ENCODE peak calls at places on chromosomes 11 and 22, in ten cellular contexts. One of them, this sample, is unnamed.

GRCh38 chr11:93775289-93775688 is 8.8 kb upstream of the MED17 start:
- DNase-seq in HCT116: peak; percentile 18
- DNase-seq in heart left ventricle: no peak
- DNase-seq in right cardiac atrium: no peak
- DNase-seq in neural progenitor cell: peak; percentile 45
- DNase-seq in mucosa of descending colon: no peak
- DNase-seq in heart right ventricle: no peak
- DNase-seq in CD8-positive, alpha-beta memory T cell: no peak
- DNase-seq in A549: no peak
- DNase-seq in cardiac muscle cell: peak; percentile 11
- DNase-seq in this sample: peak; percentile 69

GRCh38 chr11:119907934-119908760 is 179.1 kb upstream of the NECTIN1 start:
- DNase-seq in HCT116: no peak
- DNase-seq in heart left ventricle: no peak
- DNase-seq in CD8-positive, alpha-beta memory T cell: no peak
- DNase-seq in heart right ventricle: no peak
- DNase-seq in right cardiac atrium: no peak
- DNase-seq in neural progenitor cell: no peak
- DNase-seq in mucosa of descending colon: peak; percentile 59
- DNase-seq in A549: no peak
- DNase-seq in cardiac muscle cell: no peak
- DNase-seq in this sample: no peak

GRCh38 chr11:95764267-95764898 is 25.2 kb downstream of the FAM76B start:
- DNase-seq in CD8-positive, alpha-beta memory T cell: no peak
- DNase-seq in heart right ventricle: no peak
- DNase-seq in neural progenitor cell: peak; percentile 69
- DNase-seq in right cardiac atrium: no peak
- DNase-seq in cardiac muscle cell: peak; percentile 61
- DNase-seq in mucosa of descending colon: no peak
- DNase-seq in HCT116: peak; percentile 27
- DNase-seq in A549: peak; percentile 13
- DNase-seq in heart left ventricle: no peak
- DNase-seq in this sample: no peak

GRCh38 chr11:117905524-117905923 is 23.7 kb downstream of the TMPRSS13 start:
- DNase-seq in cardiac muscle cell: no peak
- DNase-seq in mucosa of descending colon: no peak
- DNase-seq in A549: no peak
- DNase-seq in right cardiac atrium: no peak
- DNase-seq in neural progenitor cell: no peak
- DNase-seq in heart right ventricle: no peak
- DNase-seq in heart left ventricle: no peak
- DNase-seq in HCT116: no peak
- DNase-seq in CD8-positive, alpha-beta memory T cell: no peak
- DNase-seq in this sample: no peak

GRCh38 chr11:130638048-130638447 is 189.6 kb downstream of the ADAMTS15 start:
- DNase-seq in A549: no peak
- DNase-seq in cardiac muscle cell: no peak
- DNase-seq in mucosa of descending colon: no peak
- DNase-seq in CD8-positive, alpha-beta memory T cell: no peak
- DNase-seq in heart right ventricle: no peak
- DNase-seq in HCT116: no peak
- DNase-seq in neural progenitor cell: no peak
- DNase-seq in right cardiac atrium: no peak
- DNase-seq in heart left ventricle: no peak
- DNase-seq in this sample: no peak

GRCh38 chr11:57834852-57835251 is 73.2 kb downstream of the CTNND1 start:
- DNase-seq in mucosa of descending colon: no peak
- DNase-seq in right cardiac atrium: no peak
- DNase-seq in CD8-positive, alpha-beta memory T cell: no peak
- DNase-seq in cardiac muscle cell: no peak
- DNase-seq in neural progenitor cell: no peak
- DNase-seq in HCT116: no peak
- DNase-seq in heart left ventricle: no peak
- DNase-seq in A549: no peak
- DNase-seq in heart right ventricle: no peak
- DNase-seq in this sample: no peak

GRCh38 chr11:19730373-19730772 is 17.7 kb downstream of the NAV2 start:
- DNase-seq in A549: no peak
- DNase-seq in mucosa of descending colon: no peak
- DNase-seq in HCT116: no peak
- DNase-seq in neural progenitor cell: no peak
- DNase-seq in cardiac muscle cell: no peak
- DNase-seq in right cardiac atrium: peak; percentile 69
- DNase-seq in CD8-positive, alpha-beta memory T cell: no peak
- DNase-seq in heart right ventricle: peak; percentile 51
- DNase-seq in heart left ventricle: no peak
- DNase-seq in this sample: no peak

GRCh38 chr11:65915821-65916251 is 3.0 kb downstream of the C11orf68 start:
- DNase-seq in A549: peak; percentile 98
- DNase-seq in HCT116: peak; percentile 89
- DNase-seq in CD8-positive, alpha-beta memory T cell: no peak
- DNase-seq in heart left ventricle: peak; percentile 87
- DNase-seq in mucosa of descending colon: peak; percentile 82
- DNase-seq in cardiac muscle cell: no peak
- DNase-seq in neural progenitor cell: no peak
- DNase-seq in heart right ventricle: peak; percentile 70
- DNase-seq in right cardiac atrium: peak; percentile 86
- DNase-seq in this sample: no peak

GRCh38 chr22:35549338-35549737 is 8.7 kb downstream of the RASD2 start:
- DNase-seq in heart right ventricle: peak; percentile 71
- DNase-seq in mucosa of descending colon: no peak
- DNase-seq in neural progenitor cell: no peak
- DNase-seq in HCT116: no peak
- DNase-seq in right cardiac atrium: peak; percentile 80
- DNase-seq in A549: no peak
- DNase-seq in heart left ventricle: no peak
- DNase-seq in cardiac muscle cell: no peak
- DNase-seq in CD8-positive, alpha-beta memory T cell: no peak
- DNase-seq in this sample: no peak

GRCh38 chr11:113147249-113147648 is 167.1 kb upstream of the TTC12 start:
- DNase-seq in mucosa of descending colon: no peak
- DNase-seq in A549: no peak
- DNase-seq in heart right ventricle: no peak
- DNase-seq in neural progenitor cell: peak; percentile 67
- DNase-seq in cardiac muscle cell: peak; percentile 30
- DNase-seq in heart left ventricle: no peak
- DNase-seq in HCT116: no peak
- DNase-seq in CD8-positive, alpha-beta memory T cell: no peak
- DNase-seq in right cardiac atrium: no peak
- DNase-seq in this sample: no peak

GRCh38 chr11:74366576-74366975 is 31.7 kb downstream of the PGM2L1 start:
- DNase-seq in CD8-positive, alpha-beta memory T cell: no peak
- DNase-seq in neural progenitor cell: peak; percentile 26
- DNase-seq in mucosa of descending colon: no peak
- DNase-seq in heart right ventricle: no peak
- DNase-seq in heart left ventricle: no peak
- DNase-seq in A549: no peak
- DNase-seq in right cardiac atrium: no peak
- DNase-seq in cardiac muscle cell: peak; percentile 3
- DNase-seq in HCT116: no peak
- DNase-seq in this sample: peak; percentile 35

GRCh38 chr22:43995798-43996169 is 28.3 kb upstream of the PARVB start:
- DNase-seq in mucosa of descending colon: no peak
- DNase-seq in neural progenitor cell: no peak
- DNase-seq in HCT116: no peak
- DNase-seq in cardiac muscle cell: no peak
- DNase-seq in CD8-positive, alpha-beta memory T cell: no peak
- DNase-seq in A549: no peak
- DNase-seq in heart right ventricle: no peak
- DNase-seq in right cardiac atrium: no peak
- DNase-seq in heart left ventricle: no peak
- DNase-seq in this sample: no peak

GRCh38 chr22:43995057-43995685 is 28.9 kb upstream of the PARVB start:
- DNase-seq in CD8-positive, alpha-beta memory T cell: no peak
- DNase-seq in right cardiac atrium: no peak
- DNase-seq in heart right ventricle: no peak
- DNase-seq in A549: no peak
- DNase-seq in HCT116: no peak
- DNase-seq in neural progenitor cell: no peak
- DNase-seq in heart left ventricle: no peak
- DNase-seq in cardiac muscle cell: no peak
- DNase-seq in mucosa of descending colon: no peak
- DNase-seq in this sample: no peak

GRCh38 chr22:43996170-43996980 is 27.7 kb upstream of the PARVB start:
- DNase-seq in heart left ventricle: peak; percentile 88
- DNase-seq in HCT116: no peak
- DNase-seq in cardiac muscle cell: no peak
- DNase-seq in CD8-positive, alpha-beta memory T cell: peak; percentile 53
- DNase-seq in neural progenitor cell: no peak
- DNase-seq in heart right ventricle: peak; percentile 64
- DNase-seq in mucosa of descending colon: peak; percentile 81
- DNase-seq in right cardiac atrium: peak; percentile 82
- DNase-seq in A549: no peak
- DNase-seq in this sample: no peak

GRCh38 chr22:43998865-43999264 is 25.2 kb upstream of the PARVB start:
- DNase-seq in heart left ventricle: no peak
- DNase-seq in HCT116: no peak
- DNase-seq in A549: no peak
- DNase-seq in neural progenitor cell: no peak
- DNase-seq in mucosa of descending colon: no peak
- DNase-seq in CD8-positive, alpha-beta memory T cell: no peak
- DNase-seq in right cardiac atrium: no peak
- DNase-seq in heart right ventricle: no peak
- DNase-seq in cardiac muscle cell: no peak
- DNase-seq in this sample: no peak

GRCh38 chr22:43996981-43997265 is 27.2 kb upstream of the PARVB start:
- DNase-seq in A549: no peak
- DNase-seq in neural progenitor cell: peak; percentile 67
- DNase-seq in CD8-positive, alpha-beta memory T cell: no peak
- DNase-seq in mucosa of descending colon: no peak
- DNase-seq in heart left ventricle: no peak
- DNase-seq in HCT116: no peak
- DNase-seq in cardiac muscle cell: no peak
- DNase-seq in right cardiac atrium: no peak
- DNase-seq in heart right ventricle: no peak
- DNase-seq in this sample: no peak
- H3K4me1 ChIP-seq in A549: no peaks in the 10 kb centered on the region
- H3K4me1 ChIP-seq in neural progenitor cell: no peaks in the 10 kb centered on the region
- H3K4me1 ChIP-seq in CD8-positive, alpha-beta memory T cell: peaks cover 17% of the 10 kb centered on the region
- H3K4me1 ChIP-seq in mucosa of descending colon: no peaks in the 10 kb centered on the region
- H3K4me1 ChIP-seq in heart left ventricle: peaks cover 35% of the 10 kb centered on the region
- H3K4me1 ChIP-seq in HCT116: no peaks in the 10 kb centered on the region
- H3K4me1 ChIP-seq in cardiac muscle cell: no peaks in the 10 kb centered on the region
- H3K4me1 ChIP-seq in right cardiac atrium: no peaks in the 10 kb centered on the region
- H3K4me1 ChIP-seq in heart right ventricle: peaks cover 12% of the 10 kb centered on the region
- H3K4me1 ChIP-seq in this sample: no peaks in the 10 kb centered on the region

DNA sequence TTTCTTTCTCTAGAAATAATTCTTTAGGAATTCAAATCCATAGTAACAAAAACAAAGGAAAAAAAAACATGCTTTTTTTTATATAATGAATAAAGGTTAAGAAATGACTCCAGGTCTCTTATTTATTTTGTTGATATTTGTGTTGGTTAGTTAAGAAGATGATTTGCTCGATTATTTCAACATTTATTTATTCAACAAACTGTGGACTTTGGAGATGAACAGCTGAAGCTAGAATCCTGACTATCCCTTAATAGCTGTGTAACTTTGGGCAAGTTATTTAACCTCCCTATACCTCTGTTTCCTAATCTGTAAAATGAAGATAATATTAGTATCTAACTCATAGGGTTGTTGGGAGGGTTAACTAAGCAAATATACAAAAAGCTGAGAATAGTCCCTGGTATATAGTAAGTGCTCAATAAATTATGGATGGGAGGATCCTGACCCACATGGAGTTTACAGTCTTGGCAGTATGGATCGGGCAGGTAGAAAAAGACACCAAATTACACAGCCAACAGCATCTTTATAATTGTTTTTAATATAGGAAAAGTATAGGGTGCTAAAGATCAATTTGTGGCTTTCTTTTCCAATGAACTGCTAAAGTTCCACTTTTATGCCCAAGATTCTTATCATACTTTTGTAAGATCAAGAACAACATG is 1.4 kb upstream of the CAT start:
- DNase-seq in CD8-positive, alpha-beta memory T cell: no peak
- DNase-seq in neural progenitor cell: no peak
- DNase-seq in A549: no peak
- DNase-seq in heart left ventricle: no peak
- DNase-seq in cardiac muscle cell: no peak
- DNase-seq in mucosa of descending colon: no peak
- DNase-seq in right cardiac atrium: no peak
- DNase-seq in heart right ventricle: no peak
- DNase-seq in HCT116: no peak
- DNase-seq in this sample: no peak
- H3K4me1 ChIP-seq in CD8-positive, alpha-beta memory T cell: peaks cover 18% of the 10 kb centered on the region
- H3K4me1 ChIP-seq in neural progenitor cell: no peaks in the 10 kb centered on the region
- H3K4me1 ChIP-seq in A549: peaks cover 12% of the 10 kb centered on the region
- H3K4me1 ChIP-seq in heart left ventricle: peaks cover 24% of the 10 kb centered on the region
- H3K4me1 ChIP-seq in cardiac muscle cell: no peaks in the 10 kb centered on the region
- H3K4me1 ChIP-seq in mucosa of descending colon: peaks cover 11% of the 10 kb centered on the region
- H3K4me1 ChIP-seq in right cardiac atrium: peaks cover 10% of the 10 kb centered on the region
- H3K4me1 ChIP-seq in heart right ventricle: peaks cover 34% of the 10 kb centered on the region
- H3K4me1 ChIP-seq in HCT116: peaks cover 4% of the 10 kb centered on the region
- H3K4me1 ChIP-seq in this sample: peaks cover 13% of the 10 kb centered on the region

DNA sequence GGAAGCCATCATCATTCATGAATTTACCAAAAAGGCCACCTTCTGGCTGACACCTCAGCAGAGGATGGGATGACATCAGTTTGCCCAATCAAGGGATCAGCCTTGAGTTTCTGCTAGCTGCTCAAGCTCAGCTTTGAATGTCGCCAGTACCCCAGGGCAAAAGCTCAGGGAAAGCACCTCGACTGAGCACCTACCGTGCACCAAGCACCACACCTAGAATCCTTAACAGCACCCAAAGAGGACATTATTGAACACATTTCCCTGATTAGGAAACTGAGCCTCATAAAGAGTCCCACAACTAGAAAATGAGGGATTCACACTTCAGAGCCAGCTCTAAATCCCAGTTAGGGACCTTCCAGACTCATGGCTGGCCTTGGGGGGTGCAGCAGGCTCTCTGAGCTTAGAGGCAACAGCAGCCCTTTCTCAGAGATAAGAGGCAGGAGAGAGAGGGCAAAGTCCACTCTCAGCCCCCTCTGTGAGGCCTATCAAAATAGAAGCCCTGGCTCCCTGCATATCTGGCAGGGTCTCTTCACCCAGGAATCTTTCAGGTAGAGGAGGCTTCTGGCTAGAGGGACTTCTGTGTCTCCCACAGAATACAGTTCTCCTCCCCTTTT is 13.4 kb upstream of the DAGLA start:
- DNase-seq in HCT116: no peak
- DNase-seq in right cardiac atrium: no peak
- DNase-seq in heart right ventricle: no peak
- DNase-seq in cardiac muscle cell: peak; percentile 62
- DNase-seq in CD8-positive, alpha-beta memory T cell: no peak
- DNase-seq in mucosa of descending colon: no peak
- DNase-seq in heart left ventricle: no peak
- DNase-seq in A549: no peak
- DNase-seq in neural progenitor cell: no peak
- DNase-seq in this sample: no peak
- H3K4me1 ChIP-seq in HCT116: no peaks in the 10 kb centered on the region
- H3K4me1 ChIP-seq in right cardiac atrium: no peaks in the 10 kb centered on the region
- H3K4me1 ChIP-seq in heart right ventricle: no peaks in the 10 kb centered on the region
- H3K4me1 ChIP-seq in cardiac muscle cell: peaks cover 21% of the 10 kb centered on the region
- H3K4me1 ChIP-seq in CD8-positive, alpha-beta memory T cell: no peaks in the 10 kb centered on the region
- H3K4me1 ChIP-seq in mucosa of descending colon: peaks cover 6% of the 10 kb centered on the region
- H3K4me1 ChIP-seq in heart left ventricle: peaks cover 4% of the 10 kb centered on the region
- H3K4me1 ChIP-seq in A549: peaks cover 8% of the 10 kb centered on the region
- H3K4me1 ChIP-seq in neural progenitor cell: no peaks in the 10 kb centered on the region
- H3K4me1 ChIP-seq in this sample: no peaks in the 10 kb centered on the region

DNA sequence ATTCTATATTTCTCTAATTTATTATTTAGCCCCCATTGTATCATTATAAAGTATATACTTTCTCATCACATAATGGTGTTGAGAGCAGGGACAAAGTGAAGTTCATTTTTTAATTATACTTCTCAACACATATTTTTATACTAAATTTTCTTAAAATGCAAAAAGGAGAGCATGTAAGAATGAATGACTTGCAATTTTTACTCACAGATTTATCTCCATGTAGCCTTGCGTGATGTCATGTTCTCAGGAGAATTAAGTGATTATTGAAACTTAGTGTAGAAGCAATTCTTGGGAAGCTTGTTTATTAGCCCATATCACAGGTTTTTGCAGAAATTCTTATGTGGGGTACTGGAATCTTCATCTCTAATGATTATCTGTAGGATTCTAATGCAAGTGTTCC is 682 bp upstream of the OR5M11 start:
- DNase-seq in heart right ventricle: no peak
- DNase-seq in A549: no peak
- DNase-seq in neural progenitor cell: no peak
- DNase-seq in right cardiac atrium: no peak
- DNase-seq in mucosa of descending colon: no peak
- DNase-seq in heart left ventricle: no peak
- DNase-seq in HCT116: no peak
- DNase-seq in cardiac muscle cell: no peak
- DNase-seq in CD8-positive, alpha-beta memory T cell: no peak
- DNase-seq in this sample: no peak
- H3K4me1 ChIP-seq in heart right ventricle: no peaks in the 10 kb centered on the region
- H3K4me1 ChIP-seq in A549: no peaks in the 10 kb centered on the region
- H3K4me1 ChIP-seq in neural progenitor cell: no peaks in the 10 kb centered on the region
- H3K4me1 ChIP-seq in right cardiac atrium: no peaks in the 10 kb centered on the region
- H3K4me1 ChIP-seq in mucosa of descending colon: no peaks in the 10 kb centered on the region
- H3K4me1 ChIP-seq in heart left ventricle: no peaks in the 10 kb centered on the region
- H3K4me1 ChIP-seq in HCT116: no peaks in the 10 kb centered on the region
- H3K4me1 ChIP-seq in cardiac muscle cell: no peaks in the 10 kb centered on the region
- H3K4me1 ChIP-seq in CD8-positive, alpha-beta memory T cell: no peaks in the 10 kb centered on the region
- H3K4me1 ChIP-seq in this sample: no peaks in the 10 kb centered on the region

This sample was measured in HAP-1.